ENCODE peak calls at places on chromosomes 6 and 20, in six cellular contexts. H, V, T, W, J and O are unnamed samples.

GRCh38 chr6:30259140-30260035 is 46.2 kb upstream of the TRIM26 start:
- DNase-seq in H (no peak), V (peak; percentile 92), T (peak; percentile 66), W (peak; percentile 70), J (peak; percentile 72), O (peak; percentile 56)

GRCh38 chr6:31952140-31952805 is 6.4 kb downstream of the CFB start:
- DNase-seq in H (no peak), V (peak; percentile 80), T (peak; percentile 53), W (peak; percentile 79), J (peak; percentile 51), O (no peak)

GRCh38 chr6:83429857-83430605 is 820 bp downstream of the ME1 start:
- DNase-seq in H (no peak), V (peak; percentile 40), T (peak; percentile 14), W (no peak), J (peak; percentile 52), O (no peak)

GRCh38 chr6:122803056-122803695 is 14.1 kb downstream of the SMPDL3A start:
- DNase-seq in H (no peak), V (no peak), T (peak; percentile 9), W (no peak), J (no peak), O (no peak)

GRCh38 chr6:30206799-30207618 is 6.2 kb downstream of the TRIM26 start:
- DNase-seq in H (no peak), V (peak; percentile 45), T (peak; percentile 20), W (no peak), J (no peak), O (no peak)

GRCh38 chr6:88370127-88370710 is 204.1 kb upstream of the CNR1 start:
- DNase-seq in H (no peak), V (no peak), T (no peak), W (no peak), J (no peak), O (no peak)

GRCh38 chr6:90222008-90222407 is 74.6 kb downstream of the BACH2 start:
- DNase-seq in H (no peak), V (no peak), T (no peak), W (no peak), J (no peak), O (no peak)

GRCh38 chr6:148440877-148441453 is 98.3 kb downstream of the SASH1 start:
- DNase-seq in H (no peak), V (peak; percentile 29), T (peak; percentile 88), W (peak; percentile 75), J (peak; percentile 86), O (peak; percentile 47)

GRCh38 chr6:39411465-39411864 is 89.0 kb upstream of the KCNK16 start:
- DNase-seq in H (no peak), V (no peak), T (no peak), W (no peak), J (no peak), O (no peak)

GRCh38 chr20:45823949-45824835 is 2.9 kb downstream of the TNNC2 start:
- DNase-seq in H (no peak), V (peak; percentile 76), T (peak; percentile 20), W (peak; percentile 80), J (no peak), O (peak; percentile 60)

GRCh38 chr6:166715065-166715464 is 88.0 kb upstream of the RPS6KA2 start:
- DNase-seq in H (no peak), V (peak; percentile 64), T (no peak), W (no peak), J (no peak), O (no peak)

GRCh38 chr6:139590206-139590605 is 215.8 kb upstream of the CITED2 start:
- DNase-seq in H (no peak), V (no peak), T (no peak), W (no peak), J (no peak), O (no peak)

GRCh38 chr20:3900187-3900604 is 11.0 kb downstream of the PANK2 start:
- DNase-seq in H (no peak), V (no peak), T (no peak), W (no peak), J (no peak), O (no peak)